ENCODE peak calls at places on chromosomes 12 and 14, in ten cellular contexts. J, L, S, F, N, H, X, P, I and Q are unnamed samples. For H3K4me1, the result is how much of the 10 kb centered on the place peaks cover.

GRCh38 chr12:27162229-27162537 is 79.8 kb upstream of the C12orf71 start:
- DNase-seq in J (no peak), L (no peak), S (no peak), F (no peak), N (no peak), H (no peak), X (no peak), P (no peak), I (peak), Q (no peak)

GRCh38 chr14:38138581-38139138 is 69.0 kb upstream of the SSTR1 start:
- DNase-seq in J (peak), L (peak), S (no peak), F (peak), N (peak), H (no peak), X (no peak), P (no peak), I (no peak), Q (no peak)

GRCh38 chr14:69298131-69299071 is 38.4 kb downstream of the GALNT16 start:
- DNase-seq in J (no peak), L (no peak), S (no peak), F (no peak), N (no peak), H (peak), X (no peak), P (no peak), I (no peak), Q (peak)

GRCh38 chr14:42469637-42470426 is 863.2 kb downstream of the LRFN5 start:
- DNase-seq in J (peak), L (peak), S (no peak), F (peak), N (no peak), H (no peak), X (no peak), P (no peak), I (no peak), Q (no peak)

GRCh38 chr12:116416161-116416560 is 138.7 kb upstream of the MED13L start:
- DNase-seq in J (no peak), L (peak), S (no peak), F (peak), N (no peak), H (peak), X (no peak), P (no peak), I (no peak), Q (no peak)

GRCh38 chr14:68401320-68401719 is 391.5 kb downstream of the ZFP36L1 start:
- DNase-seq in J (peak), L (peak), S (peak), F (no peak), N (no peak), H (no peak), X (no peak), P (no peak), I (no peak), Q (no peak)

GRCh38 chr12:52037248-52037861 is 13.9 kb upstream of the NR4A1 start:
- DNase-seq in J (peak), L (peak), S (peak), F (peak), N (peak), H (peak), X (peak), P (peak), I (no peak), Q (peak)

GRCh38 chr14:70098257-70098809 is 90.4 kb downstream of the SLC8A3 start:
- DNase-seq in J (no peak), L (peak), S (no peak), F (no peak), N (peak), H (no peak), X (no peak), P (no peak), I (no peak), Q (no peak)

GRCh38 chr14:104117341-104118005 is 20.9 kb upstream of the KIF26A start:
- DNase-seq in J (no peak), L (no peak), S (no peak), F (no peak), N (no peak), H (peak), X (peak), P (no peak), I (no peak), Q (peak)

GRCh38 chr12:60335765-60336164 is 739.9 kb downstream of the SLC16A7 start:
- DNase-seq in J (peak), L (peak), S (no peak), F (peak), N (peak), H (no peak), X (no peak), P (peak), I (peak), Q (no peak)

GRCh38 chr12:42483534-42483857 is 106.0 kb downstream of the PRICKLE1 start:
- DNase-seq in J (peak), L (peak), S (no peak), F (no peak), N (peak), H (no peak), X (peak), P (no peak), I (peak), Q (peak)

GRCh38 chr14:105448706-105449111 is 25.9 kb upstream of the CRIP2 start:
- DNase-seq in J (peak), L (peak), S (peak), F (peak), N (peak), H (peak), X (peak), P (peak), I (peak), Q (peak)

GRCh38 chr14:70567791-70568190 is 32.7 kb downstream of the MED6 start:
- DNase-seq in J (peak), L (peak), S (peak), F (peak), N (peak), H (peak), X (peak), P (peak), I (peak), Q (no peak)

GRCh38 chr14:21384494-21384851 is 654 bp upstream of the SUPT16H start:
- DNase-seq in J (no peak), L (no peak), S (no peak), F (no peak), N (no peak), H (no peak), X (no peak), P (no peak), I (no peak), Q (no peak)

GRCh38 chr12:54025507-54026393 is 2.5 kb upstream of the HOXC6 start:
- DNase-seq in J (no peak), L (peak), S (no peak), F (peak), N (no peak), H (no peak), X (no peak), P (no peak), I (no peak), Q (no peak)

GRCh38 chr12:85711735-85712390 is 124.3 kb downstream of the RASSF9 start:
- DNase-seq in J (no peak), L (peak), S (no peak), F (no peak), N (no peak), H (no peak), X (no peak), P (no peak), I (no peak), Q (peak)

GRCh38 chr12:50390284-50390683 is 6.1 kb downstream of the FAM186A start:
- DNase-seq in J (peak), L (peak), S (peak), F (peak), N (peak), H (no peak), X (no peak), P (peak), I (peak), Q (no peak)

GRCh38 chr12:68591716-68592437 is 18.8 kb upstream of the RAP1B start:
- DNase-seq in J (no peak), L (no peak), S (no peak), F (no peak), N (no peak), H (no peak), X (no peak), P (no peak), I (no peak), Q (no peak)

GRCh38 chr14:102754370-102755262 is 22.6 kb upstream of the TRAF3 start:
- DNase-seq in J (no peak), L (no peak), S (no peak), F (no peak), N (no peak), H (no peak), X (no peak), P (no peak), I (no peak), Q (no peak)

GRCh38 chr12:31517994-31518393 is 72.9 kb downstream of the DENND5B start:
- DNase-seq in J (peak), L (peak), S (no peak), F (peak), N (peak), H (no peak), X (no peak), P (peak), I (peak), Q (no peak)

GRCh38 chr14:25658988-25659387 is 609.0 kb upstream of the STXBP6 start:
- DNase-seq in J (no peak), L (no peak), S (no peak), F (no peak), N (no peak), H (no peak), X (no peak), P (no peak), I (no peak), Q (no peak)

GRCh38 chr12:9123741-9124140 is 8.0 kb upstream of the A2M start:
- DNase-seq in J (no peak), L (no peak), S (no peak), F (no peak), N (no peak), H (no peak), X (no peak), P (no peak), I (peak), Q (no peak)

GRCh38 chr12:5047729-5048128 is 4.0 kb downstream of the KCNA5 start:
- DNase-seq in J (no peak), L (no peak), S (no peak), F (no peak), N (no peak), H (no peak), X (no peak), P (no peak), I (no peak), Q (no peak)

GRCh38 chr12:5044420-5045295 is 979 bp downstream of the KCNA5 start:
- DNase-seq in J (no peak), L (no peak), S (no peak), F (no peak), N (no peak), H (no peak), X (no peak), P (no peak), I (no peak), Q (no peak)

GRCh38 chr12:5047094-5047493 is 3.4 kb downstream of the KCNA5 start:
- DNase-seq in J (no peak), L (peak), S (no peak), F (no peak), N (no peak), H (peak), X (no peak), P (no peak), I (no peak), Q (no peak)

GRCh38 chr12:5040368-5040767 is 3.3 kb upstream of the KCNA5 start:
- DNase-seq in J (no peak), L (no peak), S (no peak), F (no peak), N (no peak), H (no peak), X (no peak), P (no peak), I (no peak), Q (no peak)

GRCh38 chr12:5043589-5044419 is at the start of gene KCNA5:
- DNase-seq in J (no peak), L (no peak), S (no peak), F (no peak), N (no peak), H (peak), X (peak), P (no peak), I (no peak), Q (peak)
- H3K9ac ChIP-seq in J (no peak), L (no peak), S (no peak), F (no peak), N (no peak), H (no peak), X (no peak), P (no peak), I (no peak), Q (no peak)

GRCh38 chr12:73374360-73374759 is 1102.2 kb downstream of the TRHDE start:
- DNase-seq in J (no peak), L (no peak), S (no peak), F (no peak), N (no peak), H (no peak), X (no peak), P (no peak), I (no peak), Q (no peak)
- H3K27ac ChIP-seq in J (no peak), L (no peak), S (no peak), F (no peak), N (no peak), H (no peak), X (no peak), P (no peak), I (no peak), Q (no peak)

DNA sequence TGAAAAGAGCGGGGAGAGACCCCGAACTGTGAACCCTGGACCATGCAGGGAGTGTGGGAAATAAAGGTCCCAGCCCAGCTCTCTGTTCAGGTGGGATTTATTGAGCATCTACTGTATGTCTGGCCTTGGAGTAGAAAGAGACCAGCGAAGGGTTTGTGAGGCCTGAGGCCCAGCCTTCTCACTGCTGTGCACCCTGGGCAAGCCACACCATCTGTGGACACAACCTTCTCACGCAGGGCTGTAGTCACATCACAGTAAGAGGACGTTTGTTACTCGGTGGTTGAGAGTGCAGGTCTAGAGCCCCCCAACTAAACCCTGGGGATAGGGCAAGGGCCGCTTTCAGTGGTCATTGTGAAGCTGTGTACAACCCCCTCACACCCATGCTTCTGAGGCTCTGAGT is 18.2 kb downstream of the FAM222A start:
- DNase-seq in J (no peak), L (no peak), S (no peak), F (no peak), N (no peak), H (no peak), X (peak), P (no peak), I (no peak), Q (peak)
- H3K4me1 ChIP-seq in J (under half), L (under half), S (under half), F (under half), N (under half), H (under half), X (half or more), P (under half), I (under half), Q (under half)

GRCh38 chr14:35335388-35336092 is 43.4 kb downstream of the PSMA6 start:
- DNase-seq in J (no peak), L (no peak), S (peak), F (peak), N (no peak), H (no peak), X (peak), P (no peak), I (peak), Q (peak)

GRCh38 chr14:35336171-35337073 is 44.2 kb downstream of the PSMA6 start:
- DNase-seq in J (peak), L (no peak), S (peak), F (peak), N (peak), H (peak), X (peak), P (peak), I (peak), Q (peak)

GRCh38 chr14:35337074-35337556 is 44.9 kb downstream of the PSMA6 start:
- DNase-seq in J (no peak), L (no peak), S (no peak), F (no peak), N (no peak), H (no peak), X (no peak), P (no peak), I (no peak), Q (no peak)

GRCh38 chr14:35338731-35339405 is 46.7 kb downstream of the PSMA6 start:
- DNase-seq in J (no peak), L (no peak), S (no peak), F (no peak), N (no peak), H (no peak), X (no peak), P (no peak), I (no peak), Q (no peak)

DNA sequence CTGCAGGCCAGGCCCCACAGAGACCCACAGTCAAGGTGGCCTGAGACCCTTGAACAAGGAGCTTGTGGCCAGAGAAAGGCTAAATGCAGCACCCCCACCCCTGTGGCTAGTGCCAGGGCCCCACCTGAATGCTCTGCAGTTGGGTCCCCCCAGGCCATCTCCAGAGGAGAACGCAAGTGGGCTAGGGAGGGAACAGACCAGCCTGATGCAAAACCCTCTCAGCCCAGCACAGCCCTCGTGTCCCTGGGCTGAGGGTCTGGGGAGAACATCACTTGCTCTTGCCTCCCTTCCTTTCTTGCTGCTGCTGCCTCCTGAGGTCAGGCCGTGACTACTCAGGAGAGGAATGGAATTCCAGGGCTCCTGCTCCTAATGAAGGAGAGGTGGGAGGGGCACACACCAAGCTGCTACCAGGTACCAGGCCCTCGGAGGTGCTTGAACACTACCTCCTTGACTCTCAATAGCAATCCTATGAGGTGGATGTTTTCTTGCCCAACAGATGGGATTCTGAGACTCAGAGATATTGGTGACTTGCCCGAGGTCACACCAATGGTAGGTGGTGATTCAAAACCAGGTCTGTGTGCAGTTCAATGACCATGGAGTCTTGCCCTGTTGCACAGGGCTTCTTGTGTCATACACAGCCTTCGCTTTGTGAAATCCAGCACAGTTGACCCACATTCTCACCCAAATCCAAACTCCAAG is 45.5 kb downstream of the PSMA6 start:
- DNase-seq in J (no peak), L (no peak), S (peak), F (no peak), N (no peak), H (no peak), X (peak), P (no peak), I (no peak), Q (no peak)
- H3K9ac ChIP-seq in J (no peak), L (no peak), S (peak), F (peak), N (no peak), H (no peak), X (no peak), P (no peak), I (no peak), Q (peak)

DNA sequence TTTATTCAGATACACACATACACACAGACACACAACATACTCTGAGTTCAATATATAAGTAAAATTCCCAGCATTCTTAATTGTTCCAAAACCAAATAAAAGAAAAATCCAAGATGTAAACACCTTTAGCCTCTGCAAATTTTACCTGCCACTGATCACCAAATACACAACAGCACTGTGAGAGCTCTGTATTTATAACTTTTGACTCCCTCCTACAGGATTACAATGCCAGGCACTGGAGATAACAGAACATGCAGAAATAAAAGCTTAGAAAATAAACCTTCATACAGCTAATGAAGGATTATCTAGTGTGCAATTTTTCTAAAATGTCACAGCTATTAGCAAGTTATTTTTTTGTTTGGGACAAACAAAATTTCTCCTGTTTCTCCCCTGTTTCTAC is 85.0 kb downstream of the TAOK3 start:
- DNase-seq in J (no peak), L (no peak), S (no peak), F (no peak), N (no peak), H (no peak), X (no peak), P (no peak), I (no peak), Q (no peak)
- H3K27ac ChIP-seq in J (no peak), L (no peak), S (no peak), F (no peak), N (no peak), H (no peak), X (no peak), P (no peak), I (no peak), Q (no peak)